ENCODE peak calls at places on chromosome 6, in six cellular contexts. One of them, this sample, is unnamed.

GRCh38 chr6:2773450-2773849 is 8.3 kb downstream of the WRNIP1 start:
- DNase-seq in fibroblast of pulmonary artery: no peak
- DNase-seq in HFFc6: peak; percentile 26
- DNase-seq in stomach: no peak
- DNase-seq in RWPE1: no peak
- DNase-seq in brain microvascular endothelial cell: no peak
- DNase-seq in this sample: no peak

GRCh38 chr6:102774326-102774725 is 1380.8 kb downstream of the GRIK2 start:
- DNase-seq in stomach: no peak
- DNase-seq in HFFc6: no peak
- DNase-seq in RWPE1: no peak
- DNase-seq in brain microvascular endothelial cell: no peak
- DNase-seq in fibroblast of pulmonary artery: no peak
- DNase-seq in this sample: no peak

GRCh38 chr6:88360203-88360797 is 194.2 kb upstream of the CNR1 start:
- DNase-seq in stomach: no peak
- DNase-seq in HFFc6: peak; percentile 28
- DNase-seq in RWPE1: peak; percentile 83
- DNase-seq in brain microvascular endothelial cell: peak; percentile 83
- DNase-seq in fibroblast of pulmonary artery: peak; percentile 75
- DNase-seq in this sample: no peak

GRCh38 chr6:170269151-170269872 is 21.6 kb downstream of the DLL1 start:
- DNase-seq in fibroblast of pulmonary artery: no peak
- DNase-seq in HFFc6: no peak
- DNase-seq in brain microvascular endothelial cell: no peak
- DNase-seq in RWPE1: no peak
- DNase-seq in stomach: no peak
- DNase-seq in this sample: peak; percentile 50

GRCh38 chr6:1144842-1145755 is 166.8 kb upstream of the FOXQ1 start:
- DNase-seq in brain microvascular endothelial cell: no peak
- DNase-seq in stomach: no peak
- DNase-seq in RWPE1: no peak
- DNase-seq in fibroblast of pulmonary artery: no peak
- DNase-seq in HFFc6: peak; percentile 82
- DNase-seq in this sample: peak; percentile 22

GRCh38 chr6:47473791-47474351 is 3.7 kb upstream of the CD2AP start:
- DNase-seq in fibroblast of pulmonary artery: no peak
- DNase-seq in brain microvascular endothelial cell: no peak
- DNase-seq in stomach: no peak
- DNase-seq in RWPE1: no peak
- DNase-seq in HFFc6: no peak
- DNase-seq in this sample: no peak

GRCh38 chr6:43187821-43188220 is 5.8 kb downstream of the CUL9 start:
- DNase-seq in stomach: no peak
- DNase-seq in brain microvascular endothelial cell: no peak
- DNase-seq in fibroblast of pulmonary artery: no peak
- DNase-seq in RWPE1: no peak
- DNase-seq in HFFc6: no peak
- DNase-seq in this sample: no peak

GRCh38 chr6:128950864-128951263 is 67.9 kb downstream of the LAMA2 start:
- DNase-seq in HFFc6: no peak
- DNase-seq in RWPE1: no peak
- DNase-seq in stomach: no peak
- DNase-seq in brain microvascular endothelial cell: no peak
- DNase-seq in fibroblast of pulmonary artery: no peak
- DNase-seq in this sample: no peak

GRCh38 chr6:24838994-24839393 is 40.3 kb upstream of the ARMH2 start:
- DNase-seq in RWPE1: no peak
- DNase-seq in HFFc6: no peak
- DNase-seq in stomach: no peak
- DNase-seq in brain microvascular endothelial cell: no peak
- DNase-seq in fibroblast of pulmonary artery: no peak
- DNase-seq in this sample: no peak

GRCh38 chr6:69784595-69785377 is 12.0 kb downstream of the LMBRD1 start:
- DNase-seq in HFFc6: no peak
- DNase-seq in stomach: no peak
- DNase-seq in RWPE1: no peak
- DNase-seq in fibroblast of pulmonary artery: no peak
- DNase-seq in brain microvascular endothelial cell: no peak
- DNase-seq in this sample: no peak

GRCh38 chr6:13365320-13365719 is 37.0 kb upstream of the TBC1D7 start:
- DNase-seq in fibroblast of pulmonary artery: no peak
- DNase-seq in HFFc6: no peak
- DNase-seq in stomach: no peak
- DNase-seq in brain microvascular endothelial cell: no peak
- DNase-seq in RWPE1: no peak
- DNase-seq in this sample: no peak

GRCh38 chr6:30781697-30782424 is 37.5 kb upstream of the IER3 start:
- DNase-seq in fibroblast of pulmonary artery: peak; percentile 100
- DNase-seq in brain microvascular endothelial cell: peak; percentile 99
- DNase-seq in stomach: peak; percentile 97
- DNase-seq in RWPE1: peak; percentile 88
- DNase-seq in HFFc6: peak; percentile 99
- DNase-seq in this sample: no peak

GRCh38 chr6:145539831-145540230 is 195.5 kb downstream of the EPM2A start:
- DNase-seq in HFFc6: no peak
- DNase-seq in brain microvascular endothelial cell: no peak
- DNase-seq in fibroblast of pulmonary artery: peak; percentile 20
- DNase-seq in stomach: no peak
- DNase-seq in RWPE1: peak; percentile 34
- DNase-seq in this sample: no peak

GRCh38 chr6:885051-885590 is 192.2 kb upstream of the EXOC2 start:
- DNase-seq in RWPE1: no peak
- DNase-seq in fibroblast of pulmonary artery: no peak
- DNase-seq in HFFc6: no peak
- DNase-seq in stomach: no peak
- DNase-seq in brain microvascular endothelial cell: no peak
- DNase-seq in this sample: no peak

GRCh38 chr6:75827163-75827562 is 78.1 kb downstream of the MYO6 start:
- DNase-seq in stomach: no peak
- DNase-seq in fibroblast of pulmonary artery: no peak
- DNase-seq in brain microvascular endothelial cell: no peak
- DNase-seq in HFFc6: no peak
- DNase-seq in RWPE1: no peak
- DNase-seq in this sample: no peak

GRCh38 chr6:16154904-16155303 is 26.0 kb downstream of the MYLIP start:
- DNase-seq in fibroblast of pulmonary artery: peak; percentile 75
- DNase-seq in RWPE1: no peak
- DNase-seq in stomach: no peak
- DNase-seq in HFFc6: peak; percentile 44
- DNase-seq in brain microvascular endothelial cell: peak; percentile 59
- DNase-seq in this sample: no peak

GRCh38 chr6:114049367-114049966 is 78.5 kb upstream of the HDAC2 start:
- DNase-seq in HFFc6: no peak
- DNase-seq in brain microvascular endothelial cell: no peak
- DNase-seq in stomach: no peak
- DNase-seq in RWPE1: no peak
- DNase-seq in fibroblast of pulmonary artery: no peak
- DNase-seq in this sample: no peak

DNA sequence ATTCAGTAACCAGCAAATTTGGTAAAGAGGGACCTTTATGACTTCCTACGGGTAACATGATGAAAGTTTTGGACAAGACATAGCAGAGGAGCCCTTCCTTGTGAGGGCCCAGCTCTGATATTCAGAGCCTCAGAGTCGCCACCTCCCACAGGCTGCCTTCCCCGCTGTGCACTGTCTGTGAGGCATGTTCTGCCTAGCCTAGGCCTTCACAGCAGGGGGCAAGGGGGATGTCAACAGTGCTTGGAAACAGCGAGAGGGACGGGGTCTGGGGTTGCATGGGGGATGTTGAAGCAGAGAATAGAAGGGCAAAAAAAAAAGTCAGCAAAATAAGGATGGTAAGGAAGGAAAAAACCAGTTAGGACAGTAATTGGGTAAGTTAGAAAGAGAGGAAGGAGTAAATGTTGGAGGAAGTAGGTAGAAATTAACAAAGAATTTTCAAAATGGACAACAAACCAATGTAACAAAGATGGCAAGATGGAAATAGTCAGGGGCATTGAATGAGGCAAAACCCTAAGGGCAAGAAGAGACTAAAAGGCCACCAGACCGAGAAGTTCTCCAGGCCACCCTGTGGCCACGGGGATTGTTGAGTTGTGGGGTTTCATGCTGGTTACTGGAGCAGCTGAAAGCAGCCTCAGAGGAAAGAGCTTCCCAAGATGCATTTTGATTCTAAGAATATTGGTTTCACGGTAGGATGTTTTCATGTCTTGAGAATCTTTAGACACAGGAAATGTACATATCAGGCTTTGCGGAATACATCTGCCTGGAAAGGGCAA is 139.8 kb downstream of the LY86 start:
- DNase-seq in RWPE1: no peak
- DNase-seq in fibroblast of pulmonary artery: no peak
- DNase-seq in HFFc6: no peak
- DNase-seq in brain microvascular endothelial cell: no peak
- DNase-seq in stomach: no peak
- DNase-seq in this sample: peak; percentile 29
- TF ChIP-seq CTCF in RWPE1: no peak
- TF ChIP-seq CTCF in fibroblast of pulmonary artery: no peak
- TF ChIP-seq CTCF in HFFc6: no peak
- TF ChIP-seq CTCF in brain microvascular endothelial cell: no peak
- TF ChIP-seq CTCF in stomach: no peak
- TF ChIP-seq CTCF in this sample: no peak

GRCh38 chr6:72245565-72245964 is 359.2 kb downstream of the RIMS1 start:
- DNase-seq in RWPE1: no peak
- DNase-seq in brain microvascular endothelial cell: no peak
- DNase-seq in fibroblast of pulmonary artery: no peak
- DNase-seq in HFFc6: no peak
- DNase-seq in stomach: no peak
- DNase-seq in this sample: no peak

GRCh38 chr6:72248621-72249020 is 362.3 kb downstream of the RIMS1 start:
- DNase-seq in brain microvascular endothelial cell: no peak
- DNase-seq in fibroblast of pulmonary artery: no peak
- DNase-seq in stomach: no peak
- DNase-seq in HFFc6: no peak
- DNase-seq in RWPE1: no peak
- DNase-seq in this sample: no peak

GRCh38 chr6:72250664-72251063 is 364.3 kb downstream of the RIMS1 start:
- DNase-seq in HFFc6: peak; percentile 21
- DNase-seq in stomach: no peak
- DNase-seq in fibroblast of pulmonary artery: peak; percentile 24
- DNase-seq in RWPE1: no peak
- DNase-seq in brain microvascular endothelial cell: no peak
- DNase-seq in this sample: no peak

DNA sequence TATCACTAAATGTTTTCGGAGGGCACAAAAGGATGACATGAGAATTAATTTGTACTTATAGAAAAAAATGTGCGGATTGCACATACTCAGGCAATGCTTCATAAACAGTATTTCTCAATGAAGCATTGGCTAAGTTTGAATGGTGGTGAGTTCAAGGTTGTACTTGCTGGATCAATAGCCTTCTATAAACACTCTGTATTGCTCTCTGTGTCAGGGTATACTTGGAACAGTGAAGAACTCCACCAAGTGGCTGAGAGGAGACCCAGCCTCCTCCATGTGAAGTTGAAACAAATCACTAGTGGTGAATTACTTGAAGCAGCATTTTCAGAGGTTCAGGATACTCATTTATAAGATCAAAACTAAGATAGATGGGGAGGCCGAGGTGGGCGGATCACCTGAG is 360.6 kb downstream of the RIMS1 start:
- DNase-seq in stomach: no peak
- DNase-seq in RWPE1: peak; percentile 1
- DNase-seq in brain microvascular endothelial cell: peak; percentile 17
- DNase-seq in fibroblast of pulmonary artery: no peak
- DNase-seq in HFFc6: no peak
- DNase-seq in this sample: no peak
- TF ChIP-seq CTCF in stomach: no peak
- TF ChIP-seq CTCF in RWPE1: no peak
- TF ChIP-seq CTCF in brain microvascular endothelial cell: peak; percentile 44
- TF ChIP-seq CTCF in fibroblast of pulmonary artery: no peak
- TF ChIP-seq CTCF in HFFc6: peak; percentile 24
- TF ChIP-seq CTCF in this sample: no peak

DNA sequence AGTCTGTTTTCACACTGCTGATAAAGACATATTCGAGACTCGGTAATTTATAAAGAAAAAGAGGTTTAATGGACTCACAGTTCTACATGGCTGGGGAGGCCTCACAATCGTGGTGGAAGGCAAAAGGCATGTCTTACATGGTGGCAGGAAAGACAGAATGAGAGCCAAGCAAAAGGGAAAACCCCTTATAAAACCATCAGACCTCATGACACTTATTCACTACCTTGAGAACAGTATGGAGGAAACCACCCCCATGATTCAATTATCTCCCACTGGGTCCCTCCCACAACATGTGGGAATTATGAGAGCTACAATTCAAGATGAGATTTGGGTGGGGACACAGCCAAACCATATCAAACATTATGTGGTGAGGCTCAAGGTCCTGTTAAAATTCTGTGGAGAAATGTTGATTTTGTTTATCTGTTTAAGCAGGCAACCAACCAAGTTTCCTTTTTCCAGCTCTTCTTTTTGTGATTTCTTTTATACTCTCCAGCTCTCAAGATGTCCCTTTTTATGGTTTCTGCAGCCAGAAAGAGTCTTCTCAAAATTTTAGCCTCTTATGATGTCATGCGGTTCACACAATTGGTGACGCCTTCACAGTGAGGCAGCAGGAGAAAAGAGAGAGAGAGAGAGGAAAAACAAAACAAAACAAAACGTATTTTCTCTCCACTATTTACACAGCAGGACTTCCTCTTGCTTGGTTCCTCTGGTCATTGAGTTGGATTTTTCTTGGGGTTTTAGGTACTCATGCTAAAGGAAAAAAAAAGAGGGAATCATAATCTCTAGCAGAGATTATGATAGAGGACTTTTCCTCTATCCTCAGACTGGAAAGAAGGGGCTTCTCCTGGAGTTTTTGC is 18.0 kb downstream of the AIG1 start:
- DNase-seq in HFFc6: no peak
- DNase-seq in brain microvascular endothelial cell: no peak
- DNase-seq in RWPE1: no peak
- DNase-seq in fibroblast of pulmonary artery: no peak
- DNase-seq in stomach: no peak
- DNase-seq in this sample: no peak
- TF ChIP-seq CTCF in HFFc6: no peak
- TF ChIP-seq CTCF in brain microvascular endothelial cell: no peak
- TF ChIP-seq CTCF in RWPE1: no peak
- TF ChIP-seq CTCF in fibroblast of pulmonary artery: no peak
- TF ChIP-seq CTCF in stomach: no peak
- TF ChIP-seq CTCF in this sample: no peak

GRCh38 chr6:7087491-7087979 is 20.2 kb upstream of the RREB1 start:
- DNase-seq in fibroblast of pulmonary artery: no peak
- DNase-seq in HFFc6: no peak
- DNase-seq in RWPE1: no peak
- DNase-seq in stomach: no peak
- DNase-seq in brain microvascular endothelial cell: no peak
- DNase-seq in this sample: no peak

GRCh38 chr6:7088076-7088742 is 19.6 kb upstream of the RREB1 start:
- DNase-seq in RWPE1: no peak
- DNase-seq in stomach: no peak
- DNase-seq in HFFc6: no peak
- DNase-seq in brain microvascular endothelial cell: no peak
- DNase-seq in fibroblast of pulmonary artery: no peak
- DNase-seq in this sample: no peak

GRCh38 chr6:7085911-7086310 is 21.9 kb upstream of the RREB1 start:
- DNase-seq in brain microvascular endothelial cell: no peak
- DNase-seq in stomach: peak; percentile 63
- DNase-seq in RWPE1: no peak
- DNase-seq in HFFc6: peak; percentile 18
- DNase-seq in fibroblast of pulmonary artery: peak; percentile 15
- DNase-seq in this sample: no peak

GRCh38 chr6:7086488-7086887 is 21.3 kb upstream of the RREB1 start:
- DNase-seq in stomach: peak; percentile 37
- DNase-seq in HFFc6: no peak
- DNase-seq in RWPE1: no peak
- DNase-seq in fibroblast of pulmonary artery: peak; percentile 26
- DNase-seq in brain microvascular endothelial cell: no peak
- DNase-seq in this sample: no peak

GRCh38 chr6:7087066-7087465 is 20.7 kb upstream of the RREB1 start:
- DNase-seq in HFFc6: peak; percentile 22
- DNase-seq in RWPE1: no peak
- DNase-seq in fibroblast of pulmonary artery: peak; percentile 25
- DNase-seq in stomach: no peak
- DNase-seq in brain microvascular endothelial cell: no peak
- DNase-seq in this sample: no peak
- TF ChIP-seq CTCF in HFFc6: no peak
- TF ChIP-seq CTCF in RWPE1: peak; percentile 6
- TF ChIP-seq CTCF in fibroblast of pulmonary artery: peak; percentile 24
- TF ChIP-seq CTCF in stomach: no peak
- TF ChIP-seq CTCF in brain microvascular endothelial cell: no peak
- TF ChIP-seq CTCF in this sample: no peak

This sample was measured in nephron progenitor cell.